ENCODE peak calls at places on chromosomes 13 and 19, in eight cellular contexts. One of them, this sample, is unnamed.

GRCh38 chr13:89375839-89376238 is 1704.7 kb downstream of the SLITRK5 start:
- DNase-seq in CD8-positive, alpha-beta T cell: no peak
- DNase-seq in neural progenitor cell: no peak
- DNase-seq in hepatocyte: peak
- DNase-seq in testis: no peak
- DNase-seq in fibroblast of lung: peak
- DNase-seq in lung: no peak
- DNase-seq in heart right ventricle: no peak
- DNase-seq in this sample: no peak

GRCh38 chr19:53942001-53942786 is 20.5 kb upstream of the CACNG8 start:
- DNase-seq in CD8-positive, alpha-beta T cell: no peak
- DNase-seq in neural progenitor cell: peak
- DNase-seq in hepatocyte: peak
- DNase-seq in testis: peak
- DNase-seq in fibroblast of lung: no peak
- DNase-seq in lung: no peak
- DNase-seq in heart right ventricle: no peak
- DNase-seq in this sample: no peak

GRCh38 chr19:4380254-4380727 is 20.1 kb downstream of the SH3GL1 start:
- DNase-seq in CD8-positive, alpha-beta T cell: no peak
- DNase-seq in neural progenitor cell: no peak
- DNase-seq in hepatocyte: no peak
- DNase-seq in testis: peak
- DNase-seq in fibroblast of lung: no peak
- DNase-seq in lung: no peak
- DNase-seq in heart right ventricle: peak
- DNase-seq in this sample: peak

GRCh38 chr13:39510296-39510695 is 92.7 kb downstream of the LHFPL6 start:
- DNase-seq in CD8-positive, alpha-beta T cell: no peak
- DNase-seq in neural progenitor cell: no peak
- DNase-seq in hepatocyte: no peak
- DNase-seq in testis: no peak
- DNase-seq in fibroblast of lung: no peak
- DNase-seq in lung: no peak
- DNase-seq in heart right ventricle: no peak
- DNase-seq in this sample: no peak

GRCh38 chr13:26465514-26465913 is 92.0 kb upstream of the WASF3 start:
- DNase-seq in CD8-positive, alpha-beta T cell: no peak
- DNase-seq in neural progenitor cell: no peak
- DNase-seq in hepatocyte: no peak
- DNase-seq in testis: no peak
- DNase-seq in fibroblast of lung: no peak
- DNase-seq in lung: no peak
- DNase-seq in heart right ventricle: peak
- DNase-seq in this sample: peak

GRCh38 chr13:79295906-79296564 is 110.0 kb downstream of the RBM26 start:
- DNase-seq in CD8-positive, alpha-beta T cell: no peak
- DNase-seq in neural progenitor cell: no peak
- DNase-seq in hepatocyte: peak
- DNase-seq in testis: no peak
- DNase-seq in fibroblast of lung: peak
- DNase-seq in lung: no peak
- DNase-seq in heart right ventricle: no peak
- DNase-seq in this sample: no peak

GRCh38 chr13:33125821-33126570 is 109.8 kb downstream of the KL start:
- DNase-seq in CD8-positive, alpha-beta T cell: no peak
- DNase-seq in neural progenitor cell: peak
- DNase-seq in hepatocyte: peak
- DNase-seq in testis: peak
- DNase-seq in fibroblast of lung: peak
- DNase-seq in lung: peak
- DNase-seq in heart right ventricle: peak
- DNase-seq in this sample: peak

GRCh38 chr13:47109028-47109427 is 212.2 kb upstream of the HTR2A start:
- DNase-seq in CD8-positive, alpha-beta T cell: no peak
- DNase-seq in neural progenitor cell: no peak
- DNase-seq in hepatocyte: no peak
- DNase-seq in testis: no peak
- DNase-seq in fibroblast of lung: peak
- DNase-seq in lung: no peak
- DNase-seq in heart right ventricle: no peak
- DNase-seq in this sample: no peak

GRCh38 chr19:45164577-45165335 is 4.0 kb upstream of the NKPD1 start:
- DNase-seq in CD8-positive, alpha-beta T cell: no peak
- DNase-seq in neural progenitor cell: peak
- DNase-seq in hepatocyte: peak
- DNase-seq in testis: peak
- DNase-seq in fibroblast of lung: peak
- DNase-seq in lung: peak
- DNase-seq in heart right ventricle: peak
- DNase-seq in this sample: peak

GRCh38 chr13:51317262-51317661 is 22.2 kb upstream of the SERPINE3 start:
- DNase-seq in CD8-positive, alpha-beta T cell: no peak
- DNase-seq in neural progenitor cell: no peak
- DNase-seq in hepatocyte: no peak
- DNase-seq in testis: no peak
- DNase-seq in fibroblast of lung: peak
- DNase-seq in lung: no peak
- DNase-seq in heart right ventricle: no peak
- DNase-seq in this sample: no peak

GRCh38 chr13:32228330-32229041 is 86.7 kb downstream of the ZAR1L start:
- DNase-seq in CD8-positive, alpha-beta T cell: no peak
- DNase-seq in neural progenitor cell: no peak
- DNase-seq in hepatocyte: no peak
- DNase-seq in testis: no peak
- DNase-seq in fibroblast of lung: peak
- DNase-seq in lung: no peak
- DNase-seq in heart right ventricle: no peak
- DNase-seq in this sample: no peak

GRCh38 chr13:32587774-32588165 is 1.5 kb downstream of the PDS5B start:
- DNase-seq in CD8-positive, alpha-beta T cell: no peak
- DNase-seq in neural progenitor cell: no peak
- DNase-seq in hepatocyte: no peak
- DNase-seq in testis: no peak
- DNase-seq in fibroblast of lung: peak
- DNase-seq in lung: no peak
- DNase-seq in heart right ventricle: no peak
- DNase-seq in this sample: no peak

GRCh38 chr19:45113628-45114027 is 20.6 kb downstream of the PPP1R37 start:
- DNase-seq in CD8-positive, alpha-beta T cell: no peak
- DNase-seq in neural progenitor cell: no peak
- DNase-seq in hepatocyte: peak
- DNase-seq in testis: no peak
- DNase-seq in fibroblast of lung: no peak
- DNase-seq in lung: no peak
- DNase-seq in heart right ventricle: no peak
- DNase-seq in this sample: peak

GRCh38 chr13:20391597-20392452 is 133.8 kb downstream of the CRYL1 start:
- DNase-seq in CD8-positive, alpha-beta T cell: no peak
- DNase-seq in neural progenitor cell: peak
- DNase-seq in hepatocyte: no peak
- DNase-seq in testis: no peak
- DNase-seq in fibroblast of lung: no peak
- DNase-seq in lung: no peak
- DNase-seq in heart right ventricle: no peak
- DNase-seq in this sample: no peak

GRCh38 chr19:47540748-47541147 is 25.9 kb upstream of the NAPA start:
- DNase-seq in CD8-positive, alpha-beta T cell: no peak
- DNase-seq in neural progenitor cell: peak
- DNase-seq in hepatocyte: no peak
- DNase-seq in testis: no peak
- DNase-seq in fibroblast of lung: peak
- DNase-seq in lung: no peak
- DNase-seq in heart right ventricle: no peak
- DNase-seq in this sample: no peak

GRCh38 chr19:3699071-3699740 is 1.1 kb downstream of the PIP5K1C start:
- DNase-seq in CD8-positive, alpha-beta T cell: no peak
- DNase-seq in neural progenitor cell: peak
- DNase-seq in hepatocyte: peak
- DNase-seq in testis: peak
- DNase-seq in fibroblast of lung: peak
- DNase-seq in lung: no peak
- DNase-seq in heart right ventricle: peak
- DNase-seq in this sample: peak

GRCh38 chr19:18596752-18597157 is 8.2 kb downstream of the REX1BD start:
- DNase-seq in CD8-positive, alpha-beta T cell: no peak
- DNase-seq in neural progenitor cell: peak
- DNase-seq in hepatocyte: peak
- DNase-seq in testis: peak
- DNase-seq in fibroblast of lung: no peak
- DNase-seq in lung: peak
- DNase-seq in heart right ventricle: peak
- DNase-seq in this sample: peak

GRCh38 chr19:14542721-14543328 is 13.4 kb downstream of the TECR start:
- DNase-seq in CD8-positive, alpha-beta T cell: no peak
- DNase-seq in neural progenitor cell: no peak
- DNase-seq in hepatocyte: peak
- DNase-seq in testis: no peak
- DNase-seq in fibroblast of lung: peak
- DNase-seq in lung: no peak
- DNase-seq in heart right ventricle: no peak
- DNase-seq in this sample: peak

GRCh38 chr13:28754698-28755545 is 36.2 kb upstream of the SLC46A3 start:
- DNase-seq in CD8-positive, alpha-beta T cell: no peak
- DNase-seq in neural progenitor cell: no peak
- DNase-seq in hepatocyte: peak
- DNase-seq in testis: no peak
- DNase-seq in fibroblast of lung: no peak
- DNase-seq in lung: peak
- DNase-seq in heart right ventricle: peak
- DNase-seq in this sample: peak

GRCh38 chr13:28751210-28751935 is 32.6 kb upstream of the SLC46A3 start:
- DNase-seq in CD8-positive, alpha-beta T cell: no peak
- DNase-seq in neural progenitor cell: no peak
- DNase-seq in hepatocyte: no peak
- DNase-seq in testis: no peak
- DNase-seq in fibroblast of lung: no peak
- DNase-seq in lung: no peak
- DNase-seq in heart right ventricle: no peak
- DNase-seq in this sample: no peak

GRCh38 chr13:28753946-28754345 is 35.2 kb upstream of the SLC46A3 start:
- DNase-seq in CD8-positive, alpha-beta T cell: no peak
- DNase-seq in neural progenitor cell: no peak
- DNase-seq in hepatocyte: no peak
- DNase-seq in testis: no peak
- DNase-seq in fibroblast of lung: no peak
- DNase-seq in lung: no peak
- DNase-seq in heart right ventricle: no peak
- DNase-seq in this sample: no peak

GRCh38 chr13:28753208-28753892 is 34.6 kb upstream of the SLC46A3 start:
- DNase-seq in CD8-positive, alpha-beta T cell: no peak
- DNase-seq in neural progenitor cell: no peak
- DNase-seq in hepatocyte: peak
- DNase-seq in testis: peak
- DNase-seq in fibroblast of lung: peak
- DNase-seq in lung: peak
- DNase-seq in heart right ventricle: peak
- DNase-seq in this sample: peak

DNA sequence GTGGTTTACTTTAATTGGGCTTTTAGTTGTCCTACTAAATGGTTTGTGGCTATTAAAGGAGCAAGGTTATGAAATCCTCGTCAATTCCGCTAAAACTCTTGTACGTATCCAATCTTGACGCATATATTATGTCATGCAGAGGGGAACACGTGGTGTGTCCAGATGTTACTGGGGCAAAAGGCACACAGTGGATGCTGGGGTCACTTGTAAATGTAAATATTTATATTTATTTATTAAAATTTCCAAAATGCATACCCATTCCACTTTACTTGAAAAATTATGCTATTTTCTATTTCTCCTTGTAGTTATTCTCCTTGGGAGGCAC is 36.7 kb upstream of the SLC46A3 start:
- DNase-seq in CD8-positive, alpha-beta T cell: no peak
- DNase-seq in neural progenitor cell: no peak
- DNase-seq in hepatocyte: no peak
- DNase-seq in testis: no peak
- DNase-seq in fibroblast of lung: no peak
- DNase-seq in lung: no peak
- DNase-seq in heart right ventricle: no peak
- DNase-seq in this sample: no peak
- H3K4me3 ChIP-seq in CD8-positive, alpha-beta T cell: peak
- H3K4me3 ChIP-seq in neural progenitor cell: no peak
- H3K4me3 ChIP-seq in hepatocyte: no peak
- H3K4me3 ChIP-seq in testis: peak
- H3K4me3 ChIP-seq in fibroblast of lung: no peak
- H3K4me3 ChIP-seq in lung: no peak
- H3K4me3 ChIP-seq in heart right ventricle: peak
- H3K4me3 ChIP-seq in this sample: no peak

DNA sequence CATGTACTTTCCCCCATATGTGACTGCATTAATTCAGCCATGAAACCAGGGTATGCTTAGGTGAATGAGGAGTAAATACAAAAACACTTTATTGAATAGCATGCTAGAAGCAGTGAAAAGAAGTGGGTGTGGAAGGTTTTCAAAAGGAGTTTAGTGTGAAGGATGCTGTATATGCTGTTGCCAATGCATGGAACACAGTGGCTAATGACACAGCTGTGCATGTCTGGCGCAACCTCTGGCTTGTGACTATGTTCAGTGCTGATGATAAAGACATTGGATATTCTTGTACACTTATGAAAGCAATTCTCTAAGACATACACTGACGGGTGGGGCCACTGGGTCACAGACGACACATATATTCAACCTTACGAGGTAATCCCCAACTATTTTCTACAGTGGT is 55.2 kb downstream of the SOX21 start:
- DNase-seq in CD8-positive, alpha-beta T cell: no peak
- DNase-seq in neural progenitor cell: no peak
- DNase-seq in hepatocyte: no peak
- DNase-seq in testis: no peak
- DNase-seq in fibroblast of lung: peak
- DNase-seq in lung: no peak
- DNase-seq in heart right ventricle: no peak
- DNase-seq in this sample: no peak
- H3K27ac ChIP-seq in CD8-positive, alpha-beta T cell: no peak
- H3K27ac ChIP-seq in neural progenitor cell: no peak
- H3K27ac ChIP-seq in hepatocyte: no peak
- H3K27ac ChIP-seq in testis: no peak
- H3K27ac ChIP-seq in fibroblast of lung: no peak
- H3K27ac ChIP-seq in lung: no peak
- H3K27ac ChIP-seq in heart right ventricle: no peak
- H3K27ac ChIP-seq in this sample: no peak

DNA sequence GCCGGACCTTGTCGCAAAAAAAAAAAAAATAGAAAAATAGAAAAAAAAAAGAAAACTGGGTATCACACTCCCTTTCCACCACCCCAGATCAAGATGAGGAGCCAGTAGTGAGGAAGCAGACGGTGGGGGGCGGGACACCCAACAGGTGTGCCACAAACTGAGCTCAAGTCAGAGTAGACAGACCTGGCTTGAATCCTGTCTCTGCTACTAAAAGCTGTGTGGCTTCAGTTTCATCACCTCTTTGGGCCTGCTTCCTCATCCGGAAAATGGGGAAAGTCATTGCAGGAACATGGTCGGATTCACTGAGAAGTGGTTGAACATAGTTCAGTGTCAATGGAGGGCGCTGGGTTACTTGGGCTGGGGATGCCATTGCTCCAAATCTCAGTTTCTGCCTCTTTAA is 2.9 kb downstream of the HIF3A start:
- DNase-seq in CD8-positive, alpha-beta T cell: no peak
- DNase-seq in neural progenitor cell: no peak
- DNase-seq in hepatocyte: no peak
- DNase-seq in testis: no peak
- DNase-seq in fibroblast of lung: no peak
- DNase-seq in lung: peak
- DNase-seq in heart right ventricle: no peak
- DNase-seq in this sample: no peak
- H3K4me3 ChIP-seq in CD8-positive, alpha-beta T cell: no peak
- H3K4me3 ChIP-seq in neural progenitor cell: no peak
- H3K4me3 ChIP-seq in hepatocyte: no peak
- H3K4me3 ChIP-seq in testis: peak
- H3K4me3 ChIP-seq in fibroblast of lung: no peak
- H3K4me3 ChIP-seq in lung: no peak
- H3K4me3 ChIP-seq in heart right ventricle: peak
- H3K4me3 ChIP-seq in this sample: peak

GRCh38 chr13:91020635-91021034 is 326.9 kb upstream of the MIR17HG start:
- DNase-seq in CD8-positive, alpha-beta T cell: no peak
- DNase-seq in neural progenitor cell: no peak
- DNase-seq in hepatocyte: no peak
- DNase-seq in testis: no peak
- DNase-seq in fibroblast of lung: no peak
- DNase-seq in lung: no peak
- DNase-seq in heart right ventricle: no peak
- DNase-seq in this sample: no peak
- H3K27ac ChIP-seq in CD8-positive, alpha-beta T cell: no peak
- H3K27ac ChIP-seq in neural progenitor cell: no peak
- H3K27ac ChIP-seq in hepatocyte: no peak
- H3K27ac ChIP-seq in testis: no peak
- H3K27ac ChIP-seq in fibroblast of lung: no peak
- H3K27ac ChIP-seq in lung: no peak
- H3K27ac ChIP-seq in heart right ventricle: no peak
- H3K27ac ChIP-seq in this sample: no peak

This sample was measured in right cardiac atrium.